ENCODE peak calls at places on chromosomes 13 and 19, in four cellular contexts. O is GM12878, J is H1, N is HepG2. A is an unnamed sample. For H3K4me1, the result is how much of the 10 kb centered on the place peaks cover.

GRCh38 chr13:23612182-23612581 is 42.0 kb downstream of the TNFRSF19 start:
- DNase-seq in O (no peak), J (no peak), N (no peak), A (no peak)

GRCh38 chr19:16036941-16037340 is 39.4 kb upstream of the TPM4 start:
- DNase-seq in O (no peak), J (no peak), N (no peak), A (no peak)

GRCh38 chr19:17772172-17772571 is 20.9 kb downstream of the FCHO1 start:
- DNase-seq in O (no peak), J (no peak), N (no peak), A (no peak)

GRCh38 chr19:37654118-37654517 is 1.1 kb downstream of the ZFP30 start:
- DNase-seq in O (no peak), J (no peak), N (no peak), A (no peak)

GRCh38 chr13:48944221-48944620 is 31.5 kb upstream of the FNDC3A start:
- DNase-seq in O (no peak), J (no peak), N (no peak), A (no peak)

GRCh38 chr13:97928306-97928705 is 25.2 kb upstream of the IPO5 start:
- DNase-seq in O (no peak), J (no peak), N (no peak), A (no peak)

GRCh38 chr19:45178262-45179062 is at the start of gene BLOC1S3:
- DNase-seq in O (peak), J (peak), N (peak), A (peak)

GRCh38 chr13:63048648-63049047 is 1633.0 kb upstream of the PCDH20 start:
- DNase-seq in O (no peak), J (no peak), N (no peak), A (no peak)

GRCh38 chr19:8308891-8309291 is 733 bp upstream of the CD320 start:
- DNase-seq in O (no peak), J (no peak), N (no peak), A (no peak)

GRCh38 chr13:98780972-98781869 is 28.7 kb upstream of the SLC15A1 start:
- DNase-seq in O (no peak), J (no peak), N (no peak), A (no peak)

GRCh38 chr19:7648265-7649014 is 11.5 kb downstream of the STXBP2 start:
- DNase-seq in O (no peak), J (no peak), N (no peak), A (no peak)

GRCh38 chr19:51158474-51159129 is 16.5 kb downstream of the SIGLEC7 start:
- DNase-seq in O (no peak), J (peak), N (peak), A (peak)

GRCh38 chr19:34254552-34255432 is at the start of gene GARRE1:
- DNase-seq in O (no peak), J (peak), N (no peak), A (no peak)

GRCh38 chr19:13094285-13094595 is 8.4 kb downstream of the LYL1 start:
- DNase-seq in O (no peak), J (no peak), N (no peak), A (no peak)

GRCh38 chr13:110308377-110309158 is 1.5 kb downstream of the COL4A2 start:
- DNase-seq in O (no peak), J (peak), N (no peak), A (no peak)

GRCh38 chr19:35899547-35900214 is 659 bp downstream of the NFKBID start:
- DNase-seq in O (peak), J (peak), N (peak), A (no peak)

GRCh38 chr19:17332677-17333581 is 1.7 kb downstream of the ANO8 start:
- DNase-seq in O (peak), J (peak), N (peak), A (no peak)

GRCh38 chr19:50912727-50913716 is 1.8 kb upstream of the KLK4 start:
- DNase-seq in O (no peak), J (no peak), N (no peak), A (no peak)

GRCh38 chr19:33698576-33699435 is 77.1 kb downstream of the CHST8 start:
- DNase-seq in O (no peak), J (no peak), N (no peak), A (no peak)

GRCh38 chr19:2536461-2536860 is 60.5 kb downstream of the GADD45B start:
- DNase-seq in O (no peak), J (no peak), N (no peak), A (no peak)

GRCh38 chr19:15149704-15150103 is 42.5 kb downstream of the SYDE1 start:
- DNase-seq in O (no peak), J (no peak), N (no peak), A (no peak)

GRCh38 chr13:108993346-108993745 is 363.9 kb downstream of the MYO16 start:
- DNase-seq in O (no peak), J (no peak), N (no peak), A (no peak)

GRCh38 chr19:8089664-8090601 is 37.4 kb downstream of the CCL25 start:
- DNase-seq in O (no peak), J (no peak), N (no peak), A (no peak)

GRCh38 chr19:46226438-46226973 is 3.0 kb upstream of the IGFL1 start:
- DNase-seq in O (no peak), J (no peak), N (no peak), A (no peak)

GRCh38 chr19:23799321-23799720 is 40.6 kb upstream of the ZNF681 start:
- DNase-seq in O (peak), J (peak), N (no peak), A (no peak)

GRCh38 chr13:39575641-39576238 is 27.3 kb downstream of the LHFPL6 start:
- DNase-seq in O (peak), J (no peak), N (no peak), A (no peak)

GRCh38 chr19:49450405-49450804 is 1.2 kb downstream of the PIH1D1 start:
- DNase-seq in O (no peak), J (no peak), N (no peak), A (no peak)

GRCh38 chr19:49451430-49452181 is at the start of gene PIH1D1:
- DNase-seq in O (peak), J (peak), N (peak), A (peak)

GRCh38 chr19:49448432-49448786 is 3.2 kb downstream of the PIH1D1 start:
- DNase-seq in O (no peak), J (no peak), N (no peak), A (no peak)

GRCh38 chr19:49445997-49446396 is 4.7 kb upstream of the SLC17A7 start:
- DNase-seq in O (no peak), J (no peak), N (no peak), A (no peak)

DNA sequence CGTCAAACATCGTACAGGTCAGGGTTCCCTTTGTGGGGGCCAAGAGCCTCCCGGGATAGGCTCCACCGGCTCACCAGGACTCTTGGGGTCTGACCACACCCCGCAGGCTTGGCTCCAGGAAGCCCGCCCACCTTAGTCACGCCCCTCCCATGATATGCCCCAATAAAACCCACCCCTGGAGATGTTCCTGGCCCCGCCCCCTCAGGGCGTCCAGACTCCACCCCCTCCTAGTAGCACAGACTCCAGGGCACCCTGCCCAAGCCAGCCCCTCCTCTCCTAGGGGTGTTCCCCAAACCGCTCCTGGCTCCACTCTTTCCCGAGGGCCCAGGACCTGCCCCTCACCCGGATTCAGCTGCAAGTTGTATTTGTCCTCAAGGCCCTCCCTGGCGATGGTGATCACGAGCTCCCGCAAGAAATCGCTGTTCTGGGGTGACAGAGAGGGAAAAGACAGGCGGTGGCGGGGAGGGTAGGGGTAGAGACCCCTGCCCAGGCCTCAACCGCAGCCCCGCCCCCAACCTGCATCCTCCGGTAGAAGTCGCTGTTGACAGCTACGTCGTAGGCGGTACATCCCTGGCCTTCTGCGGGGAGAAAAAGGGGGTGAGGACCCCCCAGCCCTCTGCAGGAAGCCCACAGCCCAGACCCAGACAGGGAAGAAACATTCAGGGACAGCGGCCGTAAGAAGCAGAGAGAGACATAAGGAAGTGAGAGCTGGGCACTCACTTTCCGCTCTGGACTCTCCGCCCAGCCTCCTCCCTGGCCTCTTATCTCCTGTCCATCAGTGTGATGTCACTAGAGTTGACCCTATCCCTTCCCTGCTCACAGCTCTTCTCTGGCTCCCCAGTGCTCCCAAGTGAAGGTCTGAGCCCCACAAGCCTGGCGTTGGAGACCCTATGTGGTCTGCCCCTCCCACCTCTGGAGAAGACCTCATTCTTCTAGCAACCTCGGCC is 3.9 kb downstream of the PIH1D1 start:
- DNase-seq in O (no peak), J (peak), N (no peak), A (no peak)
- TF ChIP-seq YY1 in O (no peak), J (no peak), N (no peak), A (no peak)

GRCh38 chr13:113981201-113981605 is 7.3 kb upstream of the C13orf46 start:
- DNase-seq in O (no peak), J (no peak), N (no peak), A (no peak)
- TF ChIP-seq SUZ12 in O (no peak), J (no peak), N (no peak), A (no peak)

DNA sequence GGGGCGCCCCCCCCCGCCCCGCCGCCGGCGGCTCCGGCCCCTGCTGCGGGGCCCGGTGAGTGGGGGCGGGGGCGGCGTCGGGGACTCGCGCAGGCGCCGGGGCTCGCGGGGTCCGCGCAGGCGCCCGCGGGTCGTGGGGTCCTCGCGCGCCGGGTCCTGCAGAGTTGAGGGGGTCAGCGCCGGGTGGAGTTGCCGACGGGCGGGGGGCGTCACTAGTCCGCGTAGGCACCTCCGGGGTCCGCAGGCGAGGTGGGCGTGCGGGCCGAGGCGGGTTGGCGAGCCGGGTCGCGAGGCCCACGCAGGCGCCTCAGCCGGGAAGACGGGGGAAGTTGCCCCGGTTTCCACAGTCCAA is 365 bp downstream of the PPP6R1 start:
- DNase-seq in O (no peak), J (no peak), N (no peak), A (no peak)
- H3K4me1 ChIP-seq in O (under half), J (under half), N (under half), A (under half)

GRCh38 chr19:49809155-49809986 is 3.7 kb downstream of the FUZ start:
- DNase-seq in O (no peak), J (peak), N (peak), A (no peak)
- TF ChIP-seq YY1 in O (no peak), J (no peak), N (no peak), A (no peak)

GRCh38 chr19:9911524-9911923 is 24.8 kb downstream of the OLFM2 start:
- DNase-seq in O (no peak), J (no peak), N (no peak), A (no peak)
- TF ChIP-seq SUZ12 in O (no peak), J (no peak), N (no peak), A (no peak)

DNA sequence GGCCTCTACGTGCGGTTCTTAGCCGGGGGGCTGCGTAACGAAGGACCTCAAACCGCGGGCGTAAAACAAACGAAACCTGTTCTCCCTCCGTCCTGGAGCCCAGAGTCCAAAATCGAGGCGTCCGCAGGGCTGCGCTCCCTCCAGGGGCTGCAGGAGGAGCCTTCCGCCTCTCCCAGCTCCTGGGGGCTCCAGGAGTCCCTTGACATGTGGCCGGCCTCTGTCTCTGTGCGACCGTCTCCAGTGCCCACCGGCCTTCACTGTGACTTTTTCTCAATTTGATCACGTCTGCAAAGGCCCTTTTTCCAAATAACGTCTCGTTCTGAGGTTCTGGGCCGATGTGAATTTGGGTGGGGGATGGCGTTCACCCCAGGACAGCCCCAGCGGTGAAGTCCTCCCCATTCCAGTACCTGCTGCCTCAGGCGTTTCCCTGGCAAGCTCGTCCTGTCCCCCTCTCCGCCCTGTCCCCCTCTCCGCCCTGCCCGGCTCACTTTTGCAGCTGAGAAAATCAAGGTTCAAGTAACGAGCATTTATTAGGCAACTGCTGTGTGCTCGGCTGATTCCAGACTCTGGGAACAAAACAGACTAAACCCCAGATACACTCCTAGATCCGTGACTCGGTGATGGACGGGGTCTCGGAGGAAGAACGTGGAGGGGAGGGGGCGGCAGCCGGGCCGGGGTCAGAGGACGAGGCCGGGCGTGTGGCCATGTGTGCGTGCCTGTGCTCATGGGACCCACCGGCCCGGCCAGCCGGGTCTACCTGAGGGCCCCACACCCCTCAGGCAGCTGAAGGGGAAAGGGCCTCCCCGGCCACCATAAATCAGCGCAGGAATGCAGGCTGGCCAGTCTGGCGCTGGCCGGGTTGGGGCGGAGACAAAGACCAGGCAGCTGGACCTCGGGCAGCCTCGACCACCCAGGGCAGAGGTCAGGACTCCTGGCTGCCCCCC is 28.1 kb upstream of the WDR18 start:
- DNase-seq in O (no peak), J (no peak), N (no peak), A (no peak)
- H3K4me1 ChIP-seq in O (under half), J (under half), N (half or more), A (half or more)

GRCh38 chr19:57648336-57649003 is 15.5 kb downstream of the ZNF211 start:
- DNase-seq in O (no peak), J (peak), N (no peak), A (no peak)
- TF ChIP-seq YY1 in O (no peak), J (no peak), N (no peak), A (no peak)

DNA sequence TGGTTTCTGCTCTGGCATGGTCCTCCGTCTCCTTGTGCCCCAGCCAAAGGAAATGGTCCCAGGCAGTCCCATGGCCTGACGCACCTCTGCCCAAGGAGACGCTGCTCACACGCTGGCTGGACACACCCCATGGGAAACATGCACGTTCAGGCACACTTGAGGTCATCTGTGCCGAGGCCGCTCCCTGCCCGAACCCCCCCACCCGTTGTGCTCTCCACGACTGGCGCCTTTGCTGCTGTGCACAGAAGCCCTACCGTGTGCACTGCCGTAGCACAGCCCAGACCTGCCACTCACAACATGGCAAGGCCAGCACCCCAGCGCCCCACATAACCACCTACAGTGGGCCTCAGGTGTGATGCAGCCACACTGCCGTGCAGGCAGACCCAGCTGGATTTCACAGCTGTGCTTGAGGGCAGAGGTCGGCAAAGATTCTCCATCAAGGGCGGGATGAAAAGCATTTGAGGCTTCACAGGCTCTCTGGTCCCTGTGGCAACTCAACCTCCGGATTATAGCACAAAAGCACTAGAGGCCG is 65.7 kb downstream of the SPACA7 start:
- DNase-seq in O (no peak), J (no peak), N (no peak), A (no peak)
- TF ChIP-seq SUZ12 in O (no peak), J (no peak), N (no peak), A (no peak)

DNA sequence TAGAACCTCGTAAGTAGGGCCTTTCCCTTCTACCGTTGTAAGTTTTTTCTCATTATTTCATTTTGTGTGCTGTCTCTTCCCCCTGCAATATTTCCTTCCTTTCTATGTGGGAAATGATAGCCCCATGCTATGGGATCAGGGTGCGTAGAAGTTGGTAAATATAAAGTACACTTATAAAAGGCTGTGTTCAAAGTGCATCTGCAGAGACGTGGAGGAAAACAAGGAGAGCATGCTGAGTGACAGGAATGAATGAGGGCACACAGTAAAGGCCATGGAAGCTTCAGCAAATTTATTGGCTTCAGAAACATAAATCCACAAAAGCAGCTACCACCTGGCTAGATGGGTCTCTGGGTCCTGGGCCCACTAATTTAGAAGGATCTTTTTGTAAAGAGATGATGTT is 21.6 kb upstream of the SPRY2 start:
- DNase-seq in O (no peak), J (no peak), N (peak), A (no peak)
- H3K4me1 ChIP-seq in O (under half), J (under half), N (half or more), A (under half)

DNA sequence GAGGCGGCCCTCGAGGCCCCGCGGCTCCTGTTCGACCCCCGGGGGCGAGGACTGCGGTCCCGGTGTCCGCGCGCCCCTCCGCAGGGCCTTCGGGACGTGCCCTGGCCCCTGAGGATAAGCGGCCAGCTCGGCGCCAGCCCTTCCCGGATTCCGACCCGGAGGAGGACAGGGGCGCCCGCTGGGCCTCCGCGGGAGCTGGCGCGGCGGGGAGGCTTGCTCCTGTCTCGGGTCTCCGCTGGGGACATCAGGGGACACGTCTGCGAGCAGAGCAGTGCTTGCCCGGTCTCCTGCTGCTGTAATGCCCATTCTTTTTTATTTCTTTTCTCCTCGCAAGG is 828 bp downstream of the B3GLCT start:
- DNase-seq in O (no peak), J (peak), N (peak), A (no peak)
- TF ChIP-seq YY1 in O (no peak), J (no peak), N (no peak), A (no peak)

A was measured in NT2/D1.